ENCODE peak calls at places on chromosomes 1 and 21, in seven cellular contexts. L, A, C, I, E, V and R are unnamed samples.

GRCh38 chr1:21325731-21326387 is 35.6 kb upstream of the ECE1 start:
- DNase-seq in L (no peak), A (peak), C (no peak), I (no peak), E (no peak), V (no peak), R (no peak)

GRCh38 chr1:22031214-22031962 is 21.1 kb upstream of the CDC42 start:
- DNase-seq in L (no peak), A (peak), C (peak), I (no peak), E (no peak), V (no peak), R (peak)

GRCh38 chr1:30413111-30413440 is 310.3 kb downstream of the MATN1 start:
- DNase-seq in L (peak), A (no peak), C (no peak), I (no peak), E (no peak), V (peak), R (peak)

GRCh38 chr1:204947338-204947737 is 76.7 kb downstream of the NFASC start:
- DNase-seq in L (no peak), A (no peak), C (no peak), I (no peak), E (no peak), V (no peak), R (no peak)

GRCh38 chr21:39105341-39105765 is 77.9 kb downstream of the PSMG1 start:
- DNase-seq in L (no peak), A (no peak), C (no peak), I (no peak), E (no peak), V (no peak), R (no peak)

GRCh38 chr1:232726048-232726779 is 79.0 kb upstream of the MAP10 start:
- DNase-seq in L (no peak), A (no peak), C (no peak), I (no peak), E (no peak), V (no peak), R (no peak)

GRCh38 chr1:118210051-118210722 is 25.2 kb upstream of the SPAG17 start:
- DNase-seq in L (no peak), A (no peak), C (no peak), I (no peak), E (no peak), V (no peak), R (no peak)

GRCh38 chr21:41600961-41601572 is 93.1 kb upstream of the TMPRSS2 start:
- DNase-seq in L (no peak), A (peak), C (no peak), I (no peak), E (no peak), V (no peak), R (peak)

GRCh38 chr1:155947292-155947691 is 5.9 kb downstream of the RXFP4 start:
- DNase-seq in L (no peak), A (peak), C (no peak), I (no peak), E (no peak), V (no peak), R (no peak)

GRCh38 chr1:218659911-218660677 is 315.0 kb downstream of the TGFB2 start:
- DNase-seq in L (no peak), A (no peak), C (no peak), I (no peak), E (no peak), V (no peak), R (no peak)

GRCh38 chr1:184557423-184558347 is 170.9 kb downstream of the C1orf21 start:
- DNase-seq in L (no peak), A (no peak), C (no peak), I (no peak), E (no peak), V (no peak), R (no peak)

GRCh38 chr1:183023146-183023600 is at the start of gene LAMC1:
- DNase-seq in L (peak), A (peak), C (peak), I (no peak), E (peak), V (peak), R (peak)

GRCh38 chr1:152942161-152942560 is 4.8 kb upstream of the SPRR5 start:
- DNase-seq in L (no peak), A (no peak), C (no peak), I (no peak), E (no peak), V (no peak), R (no peak)

GRCh38 chr1:161723459-161724149 is 2.3 kb downstream of the FCRLB start:
- DNase-seq in L (no peak), A (no peak), C (no peak), I (no peak), E (no peak), V (no peak), R (no peak)

GRCh38 chr1:89889336-89889640 is 68.5 kb downstream of the LRRC8D start:
- DNase-seq in L (no peak), A (no peak), C (no peak), I (no peak), E (no peak), V (no peak), R (no peak)

GRCh38 chr1:230288641-230289349 is 137.3 kb downstream of the PGBD5 start:
- DNase-seq in L (no peak), A (peak), C (no peak), I (no peak), E (no peak), V (no peak), R (no peak)

GRCh38 chr1:98700228-98700627 is 38.7 kb downstream of the SNX7 start:
- DNase-seq in L (no peak), A (no peak), C (no peak), I (no peak), E (no peak), V (no peak), R (no peak)

GRCh38 chr1:155175281-155175926 is 1.8 kb downstream of the TRIM46 start:
- DNase-seq in L (no peak), A (peak), C (peak), I (no peak), E (no peak), V (no peak), R (peak)

GRCh38 chr1:161185282-161185682 is 8.0 kb upstream of the B4GALT3 start:
- DNase-seq in L (peak), A (peak), C (peak), I (peak), E (no peak), V (peak), R (peak)

GRCh38 chr1:17198476-17199258 is 6.3 kb upstream of the PADI1 start:
- DNase-seq in L (no peak), A (peak), C (no peak), I (no peak), E (no peak), V (no peak), R (no peak)

GRCh38 chr1:81414417-81415087 is 386.2 kb upstream of the ADGRL2 start:
- DNase-seq in L (peak), A (peak), C (peak), I (peak), E (peak), V (peak), R (peak)

GRCh38 chr1:175000697-175001187 is 995 bp downstream of the CACYBP start:
- DNase-seq in L (no peak), A (no peak), C (no peak), I (no peak), E (no peak), V (no peak), R (no peak)

GRCh38 chr1:152968248-152968647 is 2.2 kb upstream of the SPRR4 start:
- DNase-seq in L (no peak), A (no peak), C (no peak), I (peak), E (no peak), V (no peak), R (no peak)

GRCh38 chr1:240000634-240001033 is 91.0 kb upstream of the FMN2 start:
- DNase-seq in L (no peak), A (no peak), C (no peak), I (no peak), E (no peak), V (no peak), R (no peak)

GRCh38 chr1:111814305-111814628 is 58.6 kb downstream of the DDX20 start:
- DNase-seq in L (no peak), A (no peak), C (no peak), I (no peak), E (no peak), V (no peak), R (no peak)

GRCh38 chr1:89553195-89553584 is 28.6 kb downstream of the LRRC8B start:
- DNase-seq in L (no peak), A (no peak), C (no peak), I (no peak), E (no peak), V (no peak), R (no peak)

GRCh38 chr1:42845193-42845592 is 1.2 kb upstream of the ZNF691 start:
- DNase-seq in L (no peak), A (no peak), C (no peak), I (no peak), E (no peak), V (no peak), R (no peak)

GRCh38 chr1:31739281-31739853 is 24.8 kb downstream of the ADGRB2 start:
- DNase-seq in L (no peak), A (no peak), C (peak), I (no peak), E (no peak), V (no peak), R (no peak)

GRCh38 chr1:111369645-111370044 is 57.9 kb downstream of the OVGP1 start:
- DNase-seq in L (no peak), A (no peak), C (no peak), I (no peak), E (no peak), V (no peak), R (peak)

GRCh38 chr1:167644551-167644950 is 14.5 kb downstream of the RCSD1 start:
- DNase-seq in L (no peak), A (no peak), C (no peak), I (no peak), E (no peak), V (no peak), R (no peak)
- H3K27ac ChIP-seq in L (no peak), A (no peak), C (no peak), I (no peak), E (no peak), V (no peak), R (no peak)

DNA sequence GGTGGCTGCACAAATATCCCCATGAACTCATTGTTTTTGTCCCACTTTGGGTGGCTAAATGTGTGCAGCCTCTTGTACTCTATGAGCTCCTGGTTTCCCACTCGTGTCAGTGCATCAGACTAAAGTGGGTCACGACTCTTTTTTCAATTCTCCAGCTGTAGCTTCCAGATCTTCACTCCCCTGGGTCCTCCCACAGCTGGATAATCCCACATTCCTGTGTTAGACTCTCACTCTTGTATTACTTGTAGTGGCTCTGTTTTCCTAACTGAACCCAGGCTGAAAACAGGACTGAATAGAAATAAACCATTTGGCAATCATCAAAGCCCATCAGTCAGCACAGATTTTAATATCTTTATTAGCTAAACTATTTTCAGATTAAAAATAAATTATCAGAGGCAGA is 60.4 kb downstream of the UBE2U start:
- DNase-seq in L (no peak), A (no peak), C (no peak), I (no peak), E (no peak), V (no peak), R (no peak)
- TF ChIP-seq EP300 in L (no peak), A (no peak), C (no peak), I (no peak), E (no peak), V (no peak), R (no peak)

GRCh38 chr21:14922980-14923379 is 141.8 kb downstream of the NRIP1 start:
- DNase-seq in L (no peak), A (no peak), C (no peak), I (no peak), E (no peak), V (no peak), R (no peak)
- TF ChIP-seq POLR2A in L (no peak), A (no peak), C (no peak), I (no peak), E (no peak), V (no peak), R (no peak)

DNA sequence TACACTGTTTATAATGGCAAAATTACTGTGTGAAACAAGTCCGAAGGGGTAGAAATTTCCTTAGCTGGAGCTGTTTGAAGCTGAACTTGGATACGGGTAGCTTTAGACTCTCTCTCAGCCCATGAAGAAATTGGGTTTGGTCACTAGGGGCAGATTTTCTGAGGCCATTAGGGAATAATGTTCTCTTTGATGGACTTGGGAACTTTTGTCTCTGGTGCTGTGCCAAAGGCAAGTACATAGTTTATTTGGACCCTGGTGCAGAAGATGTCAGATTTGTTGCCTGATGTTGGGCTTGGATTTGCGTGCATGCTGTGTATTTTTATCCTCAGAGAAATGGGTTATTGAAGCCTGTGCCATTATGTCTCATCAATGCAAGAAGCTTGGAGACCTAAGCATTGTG is 109.6 kb downstream of the VPS13D start:
- DNase-seq in L (no peak), A (no peak), C (no peak), I (no peak), E (no peak), V (peak), R (no peak)
- H3K27ac ChIP-seq in L (peak), A (peak), C (peak), I (no peak), E (no peak), V (no peak), R (peak)

DNA sequence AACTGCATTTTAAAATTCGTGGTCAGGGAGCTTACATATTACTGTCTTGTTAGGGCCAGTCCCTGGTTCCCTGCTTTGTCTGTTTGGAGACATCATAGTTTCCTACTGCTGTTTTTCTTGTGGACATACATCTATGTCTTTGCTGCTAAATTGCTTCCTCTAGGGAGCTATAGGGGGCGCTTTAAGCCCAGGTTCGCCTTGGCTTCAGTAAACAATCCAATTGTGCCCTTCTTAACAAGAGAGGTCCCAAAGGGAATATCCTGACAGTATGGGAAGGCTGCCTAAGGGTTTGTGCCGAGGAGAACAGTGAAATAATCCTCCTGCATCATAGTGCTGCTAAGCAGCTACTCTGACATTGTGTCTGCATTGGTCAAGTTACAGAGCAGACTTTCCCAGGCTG is 112.5 kb downstream of the USH2A start:
- DNase-seq in L (no peak), A (no peak), C (peak), I (no peak), E (no peak), V (no peak), R (peak)
- TF ChIP-seq EP300 in L (no peak), A (no peak), C (no peak), I (no peak), E (no peak), V (no peak), R (no peak)

DNA sequence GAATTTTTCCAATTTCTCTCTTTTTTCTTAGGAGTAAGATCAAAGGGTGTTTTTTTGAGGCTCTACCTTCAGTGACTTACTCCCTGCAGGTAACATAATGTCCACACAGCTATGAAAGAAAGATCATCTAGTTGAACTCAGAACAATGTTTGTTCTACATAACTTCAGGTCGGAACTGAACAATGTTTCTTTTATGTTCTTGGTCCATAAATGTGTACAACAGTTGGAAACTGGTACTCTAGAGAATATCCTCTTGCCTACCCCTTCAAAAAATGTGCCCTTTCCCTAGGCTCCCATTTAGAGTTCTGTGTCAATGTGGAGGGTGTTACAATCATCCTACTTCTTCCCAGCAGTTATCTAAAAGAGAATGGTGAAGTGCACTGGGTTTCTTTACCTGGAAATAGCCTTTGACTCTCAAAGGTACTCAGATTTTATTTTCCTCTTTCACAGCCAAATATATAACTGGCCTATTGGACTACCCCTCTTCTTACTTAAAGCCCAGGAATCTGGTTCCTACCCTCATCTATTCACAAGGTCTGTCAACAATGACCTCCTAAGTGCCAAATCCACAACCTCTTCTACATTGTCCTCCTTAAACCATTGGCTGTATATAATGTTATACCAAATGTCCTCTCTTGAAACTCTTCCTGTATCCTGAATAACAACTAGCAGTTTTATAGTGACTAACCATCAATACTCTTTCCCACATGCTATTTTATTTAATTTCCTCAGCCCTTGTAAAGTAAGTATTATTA is 42.3 kb downstream of the CD58 start:
- DNase-seq in L (no peak), A (no peak), C (no peak), I (no peak), E (no peak), V (no peak), R (no peak)
- TF ChIP-seq POLR2A in L (no peak), A (no peak), C (no peak), I (no peak), E (no peak), V (peak), R (no peak)